ENCODE peak calls at places on chromosomes 5 and 9, in five cellular contexts. Y is neuronal stem cell, U is trophoblast cell, X is H9, H is H1. A is an unnamed sample.

GRCh38 chr5:177472460-177473441 is 683 bp downstream of the DBN1 start:
- DNase-seq in X (no peak), Y (peak; percentile 52), U (no peak), H (no peak), A (peak; percentile 34)

GRCh38 chr9:90331826-90332575 is 310.6 kb downstream of the DIRAS2 start:
- DNase-seq in Y (no peak), X (no peak), H (no peak), U (no peak), A (peak; percentile 70)

GRCh38 chr9:130288926-130289705 is 23.6 kb downstream of the HMCN2 start:
- DNase-seq in U (no peak), X (no peak), H (no peak), Y (no peak), A (no peak)

GRCh38 chr9:91433180-91433579 is 9.5 kb upstream of the NFIL3 start:
- DNase-seq in Y (no peak), H (no peak), U (peak; percentile 30), X (no peak), A (peak; percentile 91)

GRCh38 chr5:109901628-109901981 is 211.9 kb downstream of the MAN2A1 start:
- DNase-seq in U (no peak), Y (no peak), H (no peak), X (no peak), A (no peak)

GRCh38 chr5:18105449-18105848 is 471.2 kb downstream of the TAF11L14 start:
- DNase-seq in X (no peak), Y (no peak), U (peak; percentile 41), H (no peak), A (no peak)

GRCh38 chr5:169006206-169006605 is 294.7 kb downstream of the SLIT3 start:
- DNase-seq in X (no peak), U (no peak), H (no peak), Y (no peak), A (no peak)

GRCh38 chr5:54379590-54379989 is 69.2 kb upstream of the ARL15 start:
- DNase-seq in H (no peak), U (no peak), X (no peak), Y (no peak), A (no peak)

GRCh38 chr5:157709346-157709745 is 21.9 kb upstream of the THG1L start:
- DNase-seq in X (no peak), Y (no peak), H (no peak), U (no peak), A (no peak)

GRCh38 chr5:142696379-142696778 is 10.5 kb upstream of the FGF1 start:
- DNase-seq in U (no peak), H (no peak), X (peak; percentile 22), Y (no peak), A (no peak)

GRCh38 chr9:126703330-126704156 is 89.8 kb downstream of the LMX1B start:
- DNase-seq in Y (no peak), H (no peak), X (no peak), U (no peak), A (no peak)

GRCh38 chr9:137467161-137467581 is 8.0 kb upstream of the NSMF start:
- DNase-seq in Y (no peak), U (no peak), X (no peak), H (no peak), A (no peak)

GRCh38 chr5:129899454-129899853 is 4.8 kb upstream of the CHSY3 start:
- DNase-seq in Y (no peak), U (no peak), H (no peak), X (no peak), A (peak; percentile 47)

GRCh38 chr5:125367702-125368101 is 621.3 kb upstream of the ZNF608 start:
- DNase-seq in X (no peak), H (no peak), Y (no peak), U (peak; percentile 2), A (no peak)

GRCh38 chr9:31908891-31909480 is 475.5 kb upstream of the ACO1 start:
- DNase-seq in X (no peak), U (no peak), H (no peak), Y (no peak), A (no peak)

GRCh38 chr5:155080721-155081120 is 67.2 kb downstream of the KIF4B start:
- DNase-seq in Y (no peak), U (no peak), X (no peak), H (no peak), A (no peak)

GRCh38 chr9:133737774-133738038 is 446 bp downstream of the SARDH start:
- DNase-seq in H (no peak), X (no peak), Y (no peak), U (no peak), A (peak; percentile 72)

GRCh38 chr9:72477862-72478564 is 43.4 kb upstream of the TMC1 start:
- DNase-seq in X (no peak), H (no peak), Y (no peak), U (peak; percentile 88), A (peak; percentile 76)

GRCh38 chr9:5773324-5773999 is 59.5 kb downstream of the ERMP1 start:
- DNase-seq in H (no peak), U (no peak), Y (no peak), X (no peak), A (no peak)

GRCh38 chr5:159911349-159911748 is 4.9 kb upstream of the ADRA1B start:
- DNase-seq in U (no peak), H (no peak), Y (no peak), X (no peak), A (no peak)

GRCh38 chr9:83067579-83067978 is 4.6 kb upstream of the RASEF start:
- DNase-seq in X (no peak), U (no peak), H (no peak), Y (no peak), A (no peak)

GRCh38 chr9:1217076-1217475 is 166.9 kb downstream of the DMRT2 start:
- DNase-seq in X (no peak), H (no peak), U (no peak), Y (no peak), A (no peak)

GRCh38 chr5:68803881-68804319 is 289.9 kb upstream of the SLC30A5 start:
- DNase-seq in H (no peak), Y (no peak), X (no peak), U (no peak), A (no peak)

GRCh38 chr9:98453589-98454311 is 198.3 kb upstream of the TBC1D2 start:
- DNase-seq in X (no peak), Y (no peak), U (no peak), H (no peak), A (no peak)

GRCh38 chr5:59088546-59088945 is 505.7 kb downstream of the RAB3C start:
- DNase-seq in H (no peak), Y (no peak), X (no peak), U (no peak), A (no peak)

GRCh38 chr5:59089767-59090166 is 506.9 kb downstream of the RAB3C start:
- DNase-seq in Y (no peak), H (no peak), U (no peak), X (no peak), A (no peak)

GRCh38 chr5:59091965-59092364 is 509.1 kb downstream of the RAB3C start:
- DNase-seq in Y (no peak), U (no peak), X (no peak), H (no peak), A (no peak)

GRCh38 chr5:59092758-59093157 is 509.9 kb downstream of the RAB3C start:
- DNase-seq in X (no peak), Y (no peak), H (no peak), U (no peak), A (no peak)

GRCh38 chr5:59090323-59090722 is 507.4 kb downstream of the RAB3C start:
- DNase-seq in X (no peak), H (no peak), Y (no peak), U (no peak), A (no peak)
- H4K8ac ChIP-seq in X (no peak overlapping the region), H (no peak overlapping the region), Y (no peak overlapping the region), U (no peak overlapping the region), A (no peak overlapping the region)

GRCh38 chr5:10760033-10760975 is 730 bp downstream of the DAP start:
- DNase-seq in Y (peak; percentile 29), X (no peak), H (no peak), U (peak; percentile 71), A (peak; percentile 74)
- H2BK12ac ChIP-seq in Y (no peak overlapping the region), X (no peak overlapping the region), H (no peak overlapping the region), U (no peak overlapping the region), A (no peak overlapping the region)

GRCh38 chr9:34990908-34991832 is 1.6 kb downstream of the DNAJB5 start:
- DNase-seq in Y (no peak), H (no peak), U (no peak), X (peak; percentile 62), A (no peak)

GRCh38 chr9:34989946-34990635 is 546 bp downstream of the DNAJB5 start:
- DNase-seq in U (peak; percentile 29), X (peak; percentile 94), Y (peak; percentile 81), H (peak; percentile 84), A (peak; percentile 80)

GRCh38 chr9:34987160-34988040 is 2.1 kb upstream of the DNAJB5 start:
- DNase-seq in H (no peak), X (no peak), Y (no peak), U (no peak), A (no peak)

GRCh38 chr9:34988218-34989055 is 1.1 kb upstream of the DNAJB5 start:
- DNase-seq in Y (no peak), U (no peak), H (no peak), X (peak; percentile 50), A (no peak)

GRCh38 chr9:34989056-34989945 is at the start of gene DNAJB5:
- DNase-seq in X (peak; percentile 100), U (peak; percentile 98), H (peak; percentile 100), Y (peak; percentile 99), A (peak; percentile 100)
- H4K8ac ChIP-seq in X (no peak within 1 kb of the TSS), U (peak within 1 kb of the TSS; percentile 87), H (peak within 1 kb of the TSS; percentile 81), Y (no peak within 1 kb of the TSS), A (peak within 1 kb of the TSS; percentile 64)

GRCh38 chr5:101948615-101949014 is 347.5 kb downstream of the SLCO4C1 start:
- DNase-seq in H (no peak), X (no peak), U (no peak), Y (no peak), A (no peak)
- H2BK12ac ChIP-seq in H (no peak overlapping the region), X (no peak overlapping the region), U (no peak overlapping the region), Y (no peak overlapping the region), A (no peak overlapping the region)